ENCODE peak calls at places on chromosomes 13 and 19, in six cellular contexts. One of them, this sample, is unnamed.
A peak's percentile ranks its signal among the peaks of the same experiment; 100 is the strongest.

GRCh38 chr13:19681517-19681916 is 48.1 kb downstream of the MPHOSPH8 start:
- DNase-seq in fibroblast of the aortic adventitia: no peak
- DNase-seq in kidney: no peak
- DNase-seq in lower leg skin: no peak
- DNase-seq in skeletal muscle cell: no peak
- DNase-seq in right lobe of liver: no peak
- DNase-seq in this sample: no peak

GRCh38 chr13:81021284-81021683 is 680.4 kb upstream of the SPRY2 start:
- DNase-seq in skeletal muscle cell: no peak
- DNase-seq in lower leg skin: no peak
- DNase-seq in right lobe of liver: peak; percentile 56
- DNase-seq in kidney: no peak
- DNase-seq in fibroblast of the aortic adventitia: no peak
- DNase-seq in this sample: no peak

GRCh38 chr19:1279782-1280341 is 4.5 kb downstream of the FAM174C start:
- DNase-seq in skeletal muscle cell: no peak
- DNase-seq in right lobe of liver: peak; percentile 82
- DNase-seq in kidney: peak; percentile 91
- DNase-seq in lower leg skin: peak; percentile 95
- DNase-seq in fibroblast of the aortic adventitia: peak; percentile 83
- DNase-seq in this sample: no peak

GRCh38 chr13:73677041-73677589 is 457.1 kb downstream of the KLF12 start:
- DNase-seq in right lobe of liver: no peak
- DNase-seq in lower leg skin: no peak
- DNase-seq in fibroblast of the aortic adventitia: peak; percentile 16
- DNase-seq in kidney: no peak
- DNase-seq in skeletal muscle cell: peak; percentile 30
- DNase-seq in this sample: no peak

GRCh38 chr13:83450586-83450985 is 431.7 kb downstream of the SLITRK1 start:
- DNase-seq in skeletal muscle cell: no peak
- DNase-seq in lower leg skin: no peak
- DNase-seq in kidney: no peak
- DNase-seq in fibroblast of the aortic adventitia: peak; percentile 9
- DNase-seq in right lobe of liver: no peak
- DNase-seq in this sample: no peak

GRCh38 chr19:58572026-58572817 is 913 bp downstream of the MZF1 start:
- DNase-seq in skeletal muscle cell: no peak
- DNase-seq in kidney: no peak
- DNase-seq in lower leg skin: peak; percentile 80
- DNase-seq in fibroblast of the aortic adventitia: no peak
- DNase-seq in right lobe of liver: no peak
- DNase-seq in this sample: no peak

GRCh38 chr13:43661321-43661720 is 125.5 kb downstream of the ENOX1 start:
- DNase-seq in right lobe of liver: no peak
- DNase-seq in skeletal muscle cell: no peak
- DNase-seq in lower leg skin: no peak
- DNase-seq in fibroblast of the aortic adventitia: no peak
- DNase-seq in kidney: no peak
- DNase-seq in this sample: no peak

GRCh38 chr19:11736696-11737095 is 2.0 kb downstream of the ZNF823 start:
- DNase-seq in right lobe of liver: no peak
- DNase-seq in fibroblast of the aortic adventitia: peak; percentile 56
- DNase-seq in lower leg skin: no peak
- DNase-seq in skeletal muscle cell: no peak
- DNase-seq in kidney: peak; percentile 77
- DNase-seq in this sample: peak; percentile 2

GRCh38 chr13:113905018-113905417 is 41.1 kb upstream of the GAS6 start:
- DNase-seq in right lobe of liver: no peak
- DNase-seq in skeletal muscle cell: no peak
- DNase-seq in kidney: no peak
- DNase-seq in fibroblast of the aortic adventitia: no peak
- DNase-seq in lower leg skin: no peak
- DNase-seq in this sample: no peak

GRCh38 chr13:101511766-101512165 is 59.3 kb downstream of the ITGBL1 start:
- DNase-seq in lower leg skin: no peak
- DNase-seq in fibroblast of the aortic adventitia: peak; percentile 29
- DNase-seq in skeletal muscle cell: no peak
- DNase-seq in kidney: no peak
- DNase-seq in right lobe of liver: no peak
- DNase-seq in this sample: no peak

GRCh38 chr19:49398001-49398615 is 10.1 kb downstream of the KASH5 start:
- DNase-seq in skeletal muscle cell: no peak
- DNase-seq in kidney: no peak
- DNase-seq in right lobe of liver: no peak
- DNase-seq in lower leg skin: no peak
- DNase-seq in fibroblast of the aortic adventitia: no peak
- DNase-seq in this sample: no peak

GRCh38 chr19:13768510-13768909 is 4.2 kb downstream of the MRI1 start:
- DNase-seq in kidney: peak; percentile 85
- DNase-seq in lower leg skin: no peak
- DNase-seq in right lobe of liver: no peak
- DNase-seq in fibroblast of the aortic adventitia: no peak
- DNase-seq in skeletal muscle cell: no peak
- DNase-seq in this sample: no peak

GRCh38 chr19:19752760-19753403 is 20.0 kb upstream of the ZNF14 start:
- DNase-seq in skeletal muscle cell: no peak
- DNase-seq in right lobe of liver: no peak
- DNase-seq in kidney: no peak
- DNase-seq in fibroblast of the aortic adventitia: no peak
- DNase-seq in lower leg skin: peak; percentile 63
- DNase-seq in this sample: no peak

GRCh38 chr13:23644527-23644926 is 74.3 kb downstream of the TNFRSF19 start:
- DNase-seq in lower leg skin: no peak
- DNase-seq in right lobe of liver: no peak
- DNase-seq in kidney: no peak
- DNase-seq in fibroblast of the aortic adventitia: no peak
- DNase-seq in skeletal muscle cell: peak; percentile 40
- DNase-seq in this sample: no peak

GRCh38 chr19:47498561-47498960 is 14.5 kb upstream of the KPTN start:
- DNase-seq in skeletal muscle cell: no peak
- DNase-seq in kidney: no peak
- DNase-seq in fibroblast of the aortic adventitia: no peak
- DNase-seq in lower leg skin: no peak
- DNase-seq in right lobe of liver: no peak
- DNase-seq in this sample: no peak

GRCh38 chr19:47497073-47497766 is 13.2 kb upstream of the KPTN start:
- DNase-seq in skeletal muscle cell: no peak
- DNase-seq in fibroblast of the aortic adventitia: no peak
- DNase-seq in kidney: no peak
- DNase-seq in right lobe of liver: no peak
- DNase-seq in lower leg skin: no peak
- DNase-seq in this sample: no peak

GRCh38 chr19:47497821-47498520 is 14.0 kb upstream of the KPTN start:
- DNase-seq in skeletal muscle cell: no peak
- DNase-seq in right lobe of liver: no peak
- DNase-seq in kidney: no peak
- DNase-seq in lower leg skin: no peak
- DNase-seq in fibroblast of the aortic adventitia: no peak
- DNase-seq in this sample: no peak

GRCh38 chr19:47499863-47500830 is 14.7 kb downstream of the NAPA start:
- DNase-seq in right lobe of liver: no peak
- DNase-seq in lower leg skin: no peak
- DNase-seq in fibroblast of the aortic adventitia: no peak
- DNase-seq in kidney: no peak
- DNase-seq in skeletal muscle cell: no peak
- DNase-seq in this sample: no peak

DNA sequence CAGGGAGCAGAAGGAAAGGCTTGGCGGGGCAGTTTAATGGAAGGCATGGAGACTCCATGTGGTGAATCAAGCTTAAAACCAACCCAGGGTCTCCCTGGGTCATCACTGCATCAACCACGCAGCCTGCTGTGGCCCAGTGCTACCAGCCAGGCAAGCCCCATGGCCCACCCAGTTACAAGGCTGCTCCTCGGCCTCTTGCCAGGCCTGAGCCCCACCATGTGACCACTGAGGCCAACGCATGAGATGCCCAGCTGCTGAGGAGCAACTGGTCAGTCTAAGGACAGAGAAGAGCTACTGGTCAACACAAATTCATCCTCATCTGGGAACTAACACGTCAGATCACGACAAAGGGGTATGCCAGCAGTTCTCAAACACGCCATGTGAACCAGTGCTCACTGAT is 15.4 kb upstream of the KPTN start:
- DNase-seq in right lobe of liver: no peak
- DNase-seq in lower leg skin: no peak
- DNase-seq in fibroblast of the aortic adventitia: no peak
- DNase-seq in kidney: no peak
- DNase-seq in skeletal muscle cell: no peak
- DNase-seq in this sample: no peak
- H3K4me3 ChIP-seq in right lobe of liver: no peak overlapping the region
- H3K4me3 ChIP-seq in lower leg skin: no peak overlapping the region
- H3K4me3 ChIP-seq in fibroblast of the aortic adventitia: no peak overlapping the region
- H3K4me3 ChIP-seq in kidney: no peak overlapping the region
- H3K4me3 ChIP-seq in skeletal muscle cell: no peak overlapping the region
- H3K4me3 ChIP-seq in this sample: no peak overlapping the region

GRCh38 chr19:38667552-38668205 is 20.2 kb downstream of the ACTN4 start:
- DNase-seq in skeletal muscle cell: peak; percentile 64
- DNase-seq in fibroblast of the aortic adventitia: peak; percentile 62
- DNase-seq in right lobe of liver: no peak
- DNase-seq in kidney: peak; percentile 1
- DNase-seq in lower leg skin: no peak
- DNase-seq in this sample: no peak
- H3K4me3 ChIP-seq in skeletal muscle cell: no peak overlapping the region
- H3K4me3 ChIP-seq in fibroblast of the aortic adventitia: no peak overlapping the region
- H3K4me3 ChIP-seq in right lobe of liver: no peak overlapping the region
- H3K4me3 ChIP-seq in kidney: peak overlapping the region; percentile 8
- H3K4me3 ChIP-seq in lower leg skin: no peak overlapping the region
- H3K4me3 ChIP-seq in this sample: peak overlapping the region; percentile 5

GRCh38 chr13:99405966-99406365 is 95.3 kb upstream of the TM9SF2 start:
- DNase-seq in kidney: no peak
- DNase-seq in lower leg skin: peak; percentile 59
- DNase-seq in skeletal muscle cell: no peak
- DNase-seq in right lobe of liver: peak; percentile 20
- DNase-seq in fibroblast of the aortic adventitia: no peak
- DNase-seq in this sample: no peak
- H3K4me3 ChIP-seq in kidney: no peak overlapping the region
- H3K4me3 ChIP-seq in lower leg skin: no peak overlapping the region
- H3K4me3 ChIP-seq in skeletal muscle cell: no peak overlapping the region
- H3K4me3 ChIP-seq in right lobe of liver: no peak overlapping the region
- H3K4me3 ChIP-seq in fibroblast of the aortic adventitia: no peak overlapping the region
- H3K4me3 ChIP-seq in this sample: no peak overlapping the region

DNA sequence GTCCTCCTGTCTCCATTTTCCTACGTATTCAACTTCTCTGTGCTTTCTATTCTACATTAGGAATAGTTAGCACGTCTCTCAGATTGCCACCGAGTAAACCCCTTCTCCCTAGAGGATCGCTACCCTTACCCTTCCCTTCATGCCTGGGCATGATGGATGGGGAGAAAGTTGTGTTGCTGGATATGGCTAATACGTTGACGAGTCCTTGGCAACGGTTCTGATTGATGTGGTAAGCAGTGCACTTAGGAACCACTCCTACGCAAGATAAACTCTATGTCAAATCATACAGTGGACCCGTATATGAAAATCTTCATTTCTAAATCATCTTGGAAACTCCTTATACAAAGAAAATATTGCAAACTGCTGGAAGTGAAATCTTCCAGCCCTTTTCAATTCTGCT is 224.5 kb downstream of the EFNB2 start:
- DNase-seq in kidney: no peak
- DNase-seq in right lobe of liver: no peak
- DNase-seq in fibroblast of the aortic adventitia: no peak
- DNase-seq in lower leg skin: no peak
- DNase-seq in skeletal muscle cell: no peak
- DNase-seq in this sample: no peak
- H3K4me3 ChIP-seq in kidney: no peak overlapping the region
- H3K4me3 ChIP-seq in right lobe of liver: no peak overlapping the region
- H3K4me3 ChIP-seq in fibroblast of the aortic adventitia: no peak overlapping the region
- H3K4me3 ChIP-seq in lower leg skin: no peak overlapping the region
- H3K4me3 ChIP-seq in skeletal muscle cell: no peak overlapping the region
- H3K4me3 ChIP-seq in this sample: no peak overlapping the region

GRCh38 chr19:39445258-39446071 is at the start of gene SUPT5H:
- DNase-seq in right lobe of liver: peak; percentile 99
- DNase-seq in fibroblast of the aortic adventitia: peak; percentile 98
- DNase-seq in kidney: peak; percentile 99
- DNase-seq in lower leg skin: peak; percentile 99
- DNase-seq in skeletal muscle cell: peak; percentile 90
- DNase-seq in this sample: peak; percentile 79

GRCh38 chr19:39444598-39445257 is 654 bp upstream of the SUPT5H start:
- DNase-seq in lower leg skin: no peak
- DNase-seq in fibroblast of the aortic adventitia: peak; percentile 44
- DNase-seq in kidney: no peak
- DNase-seq in right lobe of liver: no peak
- DNase-seq in skeletal muscle cell: no peak
- DNase-seq in this sample: no peak

GRCh38 chr19:39446365-39447084 is 1.1 kb downstream of the SUPT5H start:
- DNase-seq in skeletal muscle cell: no peak
- DNase-seq in right lobe of liver: no peak
- DNase-seq in kidney: no peak
- DNase-seq in fibroblast of the aortic adventitia: no peak
- DNase-seq in lower leg skin: no peak
- DNase-seq in this sample: no peak

GRCh38 chr19:39449116-39449797 is 3.9 kb downstream of the SUPT5H start:
- DNase-seq in right lobe of liver: no peak
- DNase-seq in lower leg skin: no peak
- DNase-seq in kidney: no peak
- DNase-seq in fibroblast of the aortic adventitia: no peak
- DNase-seq in skeletal muscle cell: no peak
- DNase-seq in this sample: no peak

DNA sequence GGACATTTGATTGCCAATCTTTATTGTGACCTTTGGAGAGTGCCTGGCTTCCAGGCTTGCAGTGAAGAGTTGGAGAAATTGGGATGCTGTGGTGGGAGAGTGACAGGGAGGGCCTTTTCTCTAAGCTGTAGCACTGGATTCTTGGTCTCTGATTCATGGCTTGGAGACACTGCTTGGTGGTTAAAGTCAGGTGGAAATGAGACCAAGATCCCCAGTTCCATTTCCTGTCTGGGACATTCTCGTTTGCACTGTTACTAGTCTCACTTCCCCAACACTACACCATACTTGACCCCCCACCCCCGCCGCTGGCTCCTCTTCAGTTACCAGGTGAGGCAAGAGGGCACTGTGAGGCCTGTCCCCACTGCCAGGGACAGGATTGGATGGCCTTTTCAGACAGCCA is 2.9 kb downstream of the SUPT5H start:
- DNase-seq in skeletal muscle cell: no peak
- DNase-seq in fibroblast of the aortic adventitia: no peak
- DNase-seq in right lobe of liver: no peak
- DNase-seq in kidney: no peak
- DNase-seq in lower leg skin: no peak
- DNase-seq in this sample: no peak
- H3K4me3 ChIP-seq in skeletal muscle cell: no peak overlapping the region
- H3K4me3 ChIP-seq in fibroblast of the aortic adventitia: no peak overlapping the region
- H3K4me3 ChIP-seq in right lobe of liver: no peak overlapping the region
- H3K4me3 ChIP-seq in kidney: no peak overlapping the region
- H3K4me3 ChIP-seq in lower leg skin: no peak overlapping the region
- H3K4me3 ChIP-seq in this sample: no peak overlapping the region

This sample was measured in thoracic aorta.